ENCODE peak calls at places on chromosomes 12 and 14, in nine cellular contexts. I, R, L, Z, W, S, U, X and P are unnamed samples.

GRCh38 chr12:106976013-106976658 is 10.8 kb downstream of the MTERF2 start:
- DNase-seq in I (peak; percentile 52), R (no peak), L (no peak), Z (no peak), W (no peak), S (no peak), U (no peak), X (peak; percentile 83), P (no peak)

GRCh38 chr12:30923057-30923456 is 3.5 kb upstream of the TSPAN11 start:
- DNase-seq in I (no peak), R (no peak), L (no peak), Z (no peak), W (no peak), S (no peak), U (no peak), X (no peak), P (no peak)

GRCh38 chr12:2667716-2668440 is 126.9 kb upstream of the FKBP4 start:
- DNase-seq in I (no peak), R (no peak), L (no peak), Z (no peak), W (no peak), S (no peak), U (peak; percentile 8), X (no peak), P (no peak)

GRCh38 chr12:11840350-11840749 is 190.9 kb downstream of the ETV6 start:
- DNase-seq in I (no peak), R (no peak), L (no peak), Z (no peak), W (no peak), S (no peak), U (no peak), X (no peak), P (no peak)

GRCh38 chr12:95809000-95809680 is 18.6 kb upstream of the NTN4 start:
- DNase-seq in I (peak; percentile 8), R (no peak), L (no peak), Z (no peak), W (no peak), S (no peak), U (no peak), X (no peak), P (no peak)

GRCh38 chr12:89328483-89329030 is 23.7 kb downstream of the DUSP6 start:
- DNase-seq in I (no peak), R (no peak), L (no peak), Z (no peak), W (no peak), S (no peak), U (no peak), X (no peak), P (no peak)

GRCh38 chr12:48927261-48927660 is 2.0 kb upstream of the FKBP11 start:
- DNase-seq in I (no peak), R (no peak), L (no peak), Z (no peak), W (no peak), S (no peak), U (no peak), X (no peak), P (no peak)

GRCh38 chr12:12072064-12072760 is 1.5 kb downstream of the BCL2L14 start:
- DNase-seq in I (no peak), R (no peak), L (no peak), Z (no peak), W (no peak), S (no peak), U (peak; percentile 73), X (peak; percentile 38), P (peak; percentile 77)

GRCh38 chr12:7093892-7094291 is 1.6 kb upstream of the C1R start:
- DNase-seq in I (peak; percentile 83), R (no peak), L (no peak), Z (no peak), W (peak; percentile 55), S (no peak), U (peak; percentile 42), X (no peak), P (no peak)

GRCh38 chr14:49992901-49993335 is 100.0 kb downstream of the ARF6 start:
- DNase-seq in I (peak; percentile 95), R (no peak), L (no peak), Z (no peak), W (no peak), S (peak; percentile 88), U (no peak), X (peak; percentile 86), P (no peak)

GRCh38 chr12:50642035-50642451 is 121.9 kb upstream of the ATF1 start:
- DNase-seq in I (peak; percentile 48), R (no peak), L (no peak), Z (no peak), W (no peak), S (peak; percentile 57), U (no peak), X (peak; percentile 36), P (no peak)

GRCh38 chr12:74449872-74450271 is 87.8 kb upstream of the ATXN7L3B start:
- DNase-seq in I (no peak), R (no peak), L (no peak), Z (no peak), W (no peak), S (no peak), U (no peak), X (no peak), P (no peak)

DNA sequence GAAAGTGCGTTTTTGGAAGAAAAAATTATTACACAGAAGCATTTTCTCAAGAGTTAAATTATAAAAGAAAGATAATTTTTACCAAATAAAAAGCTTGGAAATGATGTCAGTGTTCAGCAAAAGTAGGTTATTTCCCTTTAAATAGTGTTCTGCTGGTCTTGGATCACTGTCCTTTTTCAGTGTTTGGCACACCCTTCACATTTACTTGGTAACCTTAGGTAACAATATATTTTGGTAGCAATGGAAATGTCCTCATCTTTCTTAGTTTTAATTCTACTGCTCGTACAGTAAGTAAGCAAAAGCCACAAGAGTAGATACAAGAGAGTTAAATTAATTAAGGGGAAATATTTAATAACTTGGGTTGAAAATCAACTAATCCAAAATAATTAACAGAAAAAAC is 40.3 kb downstream of the FERMT2 start:
- DNase-seq in I (peak; percentile 55), R (no peak), L (no peak), Z (no peak), W (no peak), S (no peak), U (no peak), X (no peak), P (no peak)
- H3K4me1 ChIP-seq in I (peaks cover 39% of the 10 kb centered on the region), R (peaks cover 6% of the 10 kb centered on the region), L (peaks cover 2% of the 10 kb centered on the region), Z (peaks cover 13% of the 10 kb centered on the region), W (peaks cover 4% of the 10 kb centered on the region), S (peaks cover 47% of the 10 kb centered on the region), U (peaks cover 4% of the 10 kb centered on the region), X (no peaks in the 10 kb centered on the region), P (no peaks in the 10 kb centered on the region)

DNA sequence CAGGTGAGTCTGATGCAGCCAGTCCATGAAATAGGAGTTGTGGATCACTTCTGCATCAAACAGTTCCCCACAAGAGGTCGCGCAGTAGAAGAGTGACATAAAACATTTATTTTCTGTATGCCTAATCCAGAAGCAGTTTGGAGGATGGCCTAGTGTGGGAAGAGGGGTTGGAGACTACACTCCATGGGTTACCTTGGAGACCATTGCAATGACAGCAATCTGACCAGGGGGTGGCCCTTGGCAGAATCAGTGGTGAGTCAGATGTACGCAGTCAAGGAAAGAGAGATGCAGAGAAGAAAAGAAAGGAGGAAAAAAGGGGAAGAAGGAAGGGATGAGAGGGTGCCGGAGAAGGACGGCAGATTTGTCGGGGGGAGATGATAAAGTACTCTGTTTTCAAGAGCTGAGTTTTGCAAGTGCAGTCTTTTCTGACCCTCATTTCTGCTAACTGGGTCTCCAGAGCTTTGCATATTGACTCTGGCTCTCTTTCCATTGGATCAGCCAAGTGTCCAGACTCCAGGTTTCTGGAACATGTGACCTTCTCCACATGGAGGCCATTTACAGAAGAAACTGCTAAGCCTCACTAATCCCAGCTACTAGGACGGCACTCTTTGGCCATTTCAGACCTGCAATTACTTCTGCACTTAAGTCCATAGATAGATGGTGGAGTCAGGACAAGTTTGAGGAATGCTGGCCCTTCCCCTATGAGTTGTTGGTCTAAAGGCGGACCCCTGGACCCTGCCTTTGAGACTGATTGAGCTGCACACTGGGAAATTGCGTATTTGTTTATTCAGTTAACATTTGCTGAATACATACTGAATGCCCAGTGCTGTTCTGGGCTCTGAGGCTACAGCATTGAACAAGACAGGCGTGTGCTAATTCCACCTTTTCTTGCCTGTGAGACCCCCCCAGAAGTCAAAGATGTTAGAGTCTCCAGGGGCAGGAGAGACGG is 424.2 kb downstream of the BCL11B start:
- DNase-seq in I (no peak), R (no peak), L (no peak), Z (no peak), W (no peak), S (no peak), U (no peak), X (peak; percentile 15), P (no peak)
- H3K4me3 ChIP-seq in I (no peak overlapping the region), R (no peak overlapping the region), L (no peak overlapping the region), Z (no peak overlapping the region), W (no peak overlapping the region), S (no peak overlapping the region), U (no peak overlapping the region), X (no peak overlapping the region), P (no peak overlapping the region)

GRCh38 chr14:95703341-95703740 is 10.6 kb downstream of the TCL1A start:
- DNase-seq in I (no peak), R (no peak), L (no peak), Z (no peak), W (no peak), S (no peak), U (no peak), X (no peak), P (no peak)

GRCh38 chr14:95701846-95702221 is 12.1 kb downstream of the TCL1A start:
- DNase-seq in I (no peak), R (no peak), L (no peak), Z (no peak), W (no peak), S (no peak), U (no peak), X (no peak), P (no peak)

GRCh38 chr14:95705518-95705917 is 8.4 kb downstream of the TCL1A start:
- DNase-seq in I (no peak), R (no peak), L (no peak), Z (no peak), W (no peak), S (no peak), U (no peak), X (no peak), P (no peak)

GRCh38 chr14:95700221-95700976 is 13.5 kb downstream of the TCL1A start:
- DNase-seq in I (no peak), R (no peak), L (no peak), Z (no peak), W (no peak), S (no peak), U (no peak), X (no peak), P (no peak)

GRCh38 chr14:95703805-95704204 is 10.1 kb downstream of the TCL1A start:
- DNase-seq in I (no peak), R (no peak), L (no peak), Z (no peak), W (no peak), S (no peak), U (no peak), X (no peak), P (no peak)
- H3K4me1 ChIP-seq in I (no peaks in the 10 kb centered on the region), R (no peaks in the 10 kb centered on the region), L (no peaks in the 10 kb centered on the region), Z (no peaks in the 10 kb centered on the region), W (no peaks in the 10 kb centered on the region), S (no peaks in the 10 kb centered on the region), U (no peaks in the 10 kb centered on the region), X (no peaks in the 10 kb centered on the region), P (no peaks in the 10 kb centered on the region)

DNA sequence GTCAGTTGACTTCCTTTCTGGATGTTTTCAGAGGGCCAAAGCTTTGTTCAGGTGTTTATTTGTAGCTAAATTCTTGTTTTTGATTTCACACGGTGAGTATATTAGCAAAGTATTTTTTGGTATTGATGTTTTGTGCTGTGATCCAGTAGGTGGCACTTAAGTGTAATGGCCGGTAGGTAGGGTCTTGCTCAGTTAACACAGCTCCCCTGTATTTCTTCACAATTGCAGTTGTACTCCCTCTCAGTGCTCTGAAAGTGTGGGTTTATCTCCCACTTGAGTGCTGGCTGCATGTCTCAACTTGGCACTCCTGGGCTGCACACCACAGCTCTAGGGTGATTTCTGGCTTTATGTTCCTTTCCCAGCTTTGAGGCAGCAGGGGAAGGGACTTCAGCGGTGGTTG is 339.5 kb downstream of the AEBP2 start:
- DNase-seq in I (no peak), R (no peak), L (no peak), Z (no peak), W (no peak), S (no peak), U (no peak), X (no peak), P (no peak)
- H3K4me3 ChIP-seq in I (peak overlapping the region; percentile 40), R (no peak overlapping the region), L (no peak overlapping the region), Z (no peak overlapping the region), W (no peak overlapping the region), S (no peak overlapping the region), U (no peak overlapping the region), X (no peak overlapping the region), P (no peak overlapping the region)